ENCODE peak calls at places on chromosomes 4 and X, in four cellular contexts. E, X, J and C are unnamed samples.

GRCh38 chr4:156954598-156954997 is 17.0 kb downstream of the PDGFC start:
- DNase-seq in E (peak), X (no peak), J (no peak), C (no peak)

GRCh38 chr4:74365761-74366160 is 816 bp downstream of the EREG start:
- DNase-seq in E (no peak), X (peak), J (no peak), C (peak)

GRCh38 chr4:139528377-139529005 is 27.5 kb downstream of the SETD7 start:
- DNase-seq in E (peak), X (no peak), J (no peak), C (no peak)

GRCh38 chrX:29648161-29648560 is 567.2 kb upstream of the MAGEB2 start:
- DNase-seq in E (no peak), X (no peak), J (no peak), C (no peak)

GRCh38 chrX:1444896-1445480 is 7.7 kb downstream of the ASMTL start:
- DNase-seq in E (no peak), X (no peak), J (no peak), C (peak)

GRCh38 chr4:3527914-3528876 is 4.0 kb downstream of the LRPAP1 start:
- DNase-seq in E (no peak), X (no peak), J (no peak), C (no peak)

GRCh38 chrX:37922926-37923325 is 75.6 kb upstream of the DYNLT3 start:
- DNase-seq in E (no peak), X (no peak), J (no peak), C (no peak)

GRCh38 chr4:94408549-94409374 is 43.0 kb upstream of the PDLIM5 start:
- DNase-seq in E (peak), X (peak), J (no peak), C (no peak)

GRCh38 chr4:122453384-122454000 is 3.0 kb downstream of the IL2 start:
- DNase-seq in E (no peak), X (no peak), J (no peak), C (no peak)

GRCh38 chr4:74546020-74546419 is 101.1 kb downstream of the AREG start:
- DNase-seq in E (no peak), X (no peak), J (no peak), C (no peak)

GRCh38 chr4:78862314-78862737 is 76.9 kb downstream of the PAQR3 start:
- DNase-seq in E (no peak), X (no peak), J (no peak), C (no peak)

GRCh38 chr4:125358453-125358852 is 43.7 kb downstream of the FAT4 start:
- DNase-seq in E (no peak), X (peak), J (no peak), C (peak)

GRCh38 chr4:124334119-124334518 is 378.4 kb downstream of the ANKRD50 start:
- DNase-seq in E (peak), X (peak), J (peak), C (no peak)

GRCh38 chr4:54517793-54518444 is 139.8 kb upstream of the KIT start:
- DNase-seq in E (no peak), X (no peak), J (no peak), C (no peak)

GRCh38 chrX:101564651-101565050 is 14.3 kb downstream of the ARMCX1 start:
- DNase-seq in E (no peak), X (no peak), J (no peak), C (no peak)

GRCh38 chr4:52958232-52958631 is 96.1 kb downstream of the RASL11B start:
- DNase-seq in E (peak), X (no peak), J (no peak), C (no peak)

GRCh38 chrX:107849747-107850478 is 24.2 kb downstream of the MID2 start:
- DNase-seq in E (no peak), X (peak), J (no peak), C (peak)

GRCh38 chr4:18439306-18439705 is 417.8 kb upstream of the LCORL start:
- DNase-seq in E (no peak), X (no peak), J (no peak), C (no peak)

GRCh38 chrX:13791559-13791958 is 25.3 kb downstream of the GPM6B start:
- DNase-seq in E (no peak), X (no peak), J (no peak), C (no peak)

GRCh38 chrX:134423606-134424005 is 36.4 kb upstream of the HPRT1 start:
- DNase-seq in E (peak), X (no peak), J (no peak), C (no peak)

GRCh38 chr4:128955751-128956150 is 137.6 kb downstream of the SCLT1 start:
- DNase-seq in E (no peak), X (peak), J (no peak), C (no peak)

GRCh38 chr4:3065551-3065950 is 8.8 kb downstream of the HTT-AS start:
- DNase-seq in E (peak), X (no peak), J (no peak), C (no peak)

GRCh38 chr4:186472948-186473347 is 82.4 kb downstream of the MTNR1A start:
- DNase-seq in E (peak), X (peak), J (no peak), C (peak)

GRCh38 chrX:113929004-113929403 is 654.9 kb upstream of the HTR2C start:
- DNase-seq in E (peak), X (peak), J (peak), C (peak)

GRCh38 chrX:17697191-17697590 is 40.1 kb upstream of the SCML1 start:
- DNase-seq in E (peak), X (no peak), J (no peak), C (no peak)

GRCh38 chr4:92060333-92060732 is 243.4 kb upstream of the GRID2 start:
- DNase-seq in E (no peak), X (peak), J (no peak), C (peak)

GRCh38 chr4:113397114-113397701 is 347.8 kb downstream of the ANK2 start:
- DNase-seq in E (peak), X (no peak), J (no peak), C (no peak)

GRCh38 chrX:54540289-54540688 is 10.3 kb downstream of the GNL3L start:
- DNase-seq in E (peak), X (peak), J (no peak), C (no peak)

GRCh38 chr4:123561525-123561924 is 164.9 kb downstream of the SPRY1 start:
- DNase-seq in E (no peak), X (no peak), J (no peak), C (no peak)

GRCh38 chrX:72031634-72032033 is 100.1 kb downstream of the RTL5 start:
- DNase-seq in E (no peak), X (no peak), J (no peak), C (no peak)

GRCh38 chrX:47991263-47992092 is 12.3 kb downstream of the ZNF182 start:
- DNase-seq in E (peak), X (no peak), J (no peak), C (no peak)

GRCh38 chrX:149916745-149917392 is 12.5 kb upstream of the HSFX4 start:
- DNase-seq in E (peak), X (no peak), J (no peak), C (no peak)

GRCh38 chr4:32199639-32200038 is 1479.5 kb downstream of the PCDH7 start:
- DNase-seq in E (no peak), X (no peak), J (no peak), C (no peak)

DNA sequence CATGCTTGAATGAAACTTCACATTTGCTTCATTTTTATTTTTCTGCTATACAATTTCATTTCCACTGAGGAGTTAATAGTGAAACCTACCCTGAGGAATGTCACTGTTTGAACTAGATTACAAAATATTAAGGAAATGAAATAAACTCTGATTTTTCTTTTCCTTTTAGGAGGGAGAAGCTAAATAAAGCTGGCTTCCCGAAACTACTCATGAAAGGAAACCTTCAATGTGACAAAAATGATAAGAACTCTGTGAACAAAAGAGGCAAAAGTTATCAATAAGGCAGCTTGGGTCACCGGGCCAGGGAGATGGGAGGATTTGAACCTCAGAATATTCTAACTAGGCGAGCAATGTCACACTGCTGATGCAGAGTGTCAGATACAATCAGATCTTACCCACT is 185.2 kb downstream of the APBB2 start:
- DNase-seq in E (no peak), X (no peak), J (no peak), C (no peak)
- H3K4me2 ChIP-seq in E (peak), X (no peak), J (no peak), C (no peak)

GRCh38 chr4:44221407-44221806 is 227.2 kb downstream of the KCTD8 start:
- DNase-seq in E (no peak), X (no peak), J (no peak), C (no peak)
- H4K5ac ChIP-seq in E (no peak), X (no peak), J (no peak), C (no peak)

GRCh38 chr4:38668203-38668602 is 4.2 kb downstream of the KLF3 start:
- DNase-seq in E (no peak), X (no peak), J (no peak), C (no peak)

GRCh38 chr4:38667005-38667771 is 3.2 kb downstream of the KLF3 start:
- DNase-seq in E (peak), X (peak), J (peak), C (peak)

GRCh38 chr4:38664704-38665401 is 854 bp downstream of the KLF3 start:
- DNase-seq in E (peak), X (peak), J (no peak), C (peak)

GRCh38 chr4:38663801-38664703 is at the start of gene KLF3:
- DNase-seq in E (peak), X (peak), J (no peak), C (peak)

GRCh38 chr4:38665846-38666490 is 2.0 kb downstream of the KLF3 start:
- DNase-seq in E (no peak), X (no peak), J (no peak), C (no peak)
- H3K27ac ChIP-seq in E (peak), X (no peak), J (no peak), C (no peak)

GRCh38 chr4:173448557-173448918 is 49.6 kb upstream of the SCRG1 start:
- DNase-seq in E (peak), X (no peak), J (no peak), C (no peak)
- H3K4me2 ChIP-seq in E (no peak), X (no peak), J (no peak), C (no peak)

GRCh38 chrX:105698386-105698785 is 124.0 kb upstream of the NRK start:
- DNase-seq in E (no peak), X (no peak), J (no peak), C (no peak)

GRCh38 chrX:105700316-105700715 is 122.0 kb upstream of the NRK start:
- DNase-seq in E (no peak), X (peak), J (no peak), C (no peak)

GRCh38 chrX:105703876-105704275 is 118.5 kb upstream of the NRK start:
- DNase-seq in E (no peak), X (no peak), J (no peak), C (no peak)

GRCh38 chrX:105706041-105706440 is 116.3 kb upstream of the NRK start:
- DNase-seq in E (no peak), X (no peak), J (no peak), C (no peak)

GRCh38 chrX:105701310-105702052 is 120.9 kb upstream of the NRK start:
- DNase-seq in E (no peak), X (peak), J (no peak), C (no peak)
- H4K5ac ChIP-seq in E (no peak), X (no peak), J (peak), C (no peak)

DNA sequence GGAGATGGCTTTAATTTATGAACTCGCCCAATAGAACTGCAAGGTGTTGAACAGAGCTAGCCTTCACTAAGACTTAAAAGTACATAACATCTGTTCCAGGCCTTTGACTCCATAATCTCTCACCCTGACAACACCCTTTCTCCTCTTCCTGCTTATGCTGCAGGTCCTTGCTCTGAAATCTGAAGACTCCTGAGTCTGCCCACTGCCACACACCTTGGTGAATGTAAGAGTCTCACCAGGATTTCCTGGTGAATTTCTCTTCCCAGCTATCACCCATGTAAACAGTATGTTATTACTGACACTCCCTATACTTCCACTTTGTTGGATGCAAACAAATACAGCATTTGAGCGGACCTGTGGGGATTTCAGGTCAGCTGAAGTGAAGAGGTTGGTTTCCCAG is 17.8 kb upstream of the SLC39A8 start:
- DNase-seq in E (no peak), X (no peak), J (no peak), C (no peak)
- H3K27ac ChIP-seq in E (no peak), X (no peak), J (no peak), C (no peak)

GRCh38 chr4:833156-833555 is 7.2 kb upstream of the CPLX1 start:
- DNase-seq in E (no peak), X (no peak), J (no peak), C (no peak)
- H3K4me2 ChIP-seq in E (no peak), X (no peak), J (no peak), C (no peak)

GRCh38 chr4:73086095-73086869 is 16.8 kb upstream of the COX18 start:
- DNase-seq in E (no peak), X (no peak), J (no peak), C (no peak)

GRCh38 chr4:73075832-73076231 is 6.3 kb upstream of the COX18 start:
- DNase-seq in E (no peak), X (no peak), J (no peak), C (no peak)

DNA sequence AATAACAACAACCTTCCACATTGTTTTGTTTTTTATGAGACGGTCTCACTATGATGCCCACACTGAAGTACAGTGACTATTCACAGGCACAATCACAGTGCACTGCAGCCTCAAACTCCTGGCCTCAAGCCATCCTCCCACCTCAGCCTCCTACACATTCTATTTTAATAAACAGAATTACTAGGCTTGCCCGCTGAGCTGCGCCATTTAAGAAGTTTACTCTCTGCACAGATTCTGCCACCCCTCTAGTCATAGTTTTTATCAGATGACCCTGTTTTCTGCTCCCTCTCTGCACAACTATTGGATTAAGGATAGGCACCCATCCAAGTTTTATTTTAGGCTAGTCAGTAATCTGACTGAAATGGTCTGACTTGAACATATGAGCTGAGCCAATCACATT is 11.3 kb upstream of the COX18 start:
- DNase-seq in E (no peak), X (no peak), J (no peak), C (no peak)
- H4K5ac ChIP-seq in E (no peak), X (no peak), J (no peak), C (no peak)

DNA sequence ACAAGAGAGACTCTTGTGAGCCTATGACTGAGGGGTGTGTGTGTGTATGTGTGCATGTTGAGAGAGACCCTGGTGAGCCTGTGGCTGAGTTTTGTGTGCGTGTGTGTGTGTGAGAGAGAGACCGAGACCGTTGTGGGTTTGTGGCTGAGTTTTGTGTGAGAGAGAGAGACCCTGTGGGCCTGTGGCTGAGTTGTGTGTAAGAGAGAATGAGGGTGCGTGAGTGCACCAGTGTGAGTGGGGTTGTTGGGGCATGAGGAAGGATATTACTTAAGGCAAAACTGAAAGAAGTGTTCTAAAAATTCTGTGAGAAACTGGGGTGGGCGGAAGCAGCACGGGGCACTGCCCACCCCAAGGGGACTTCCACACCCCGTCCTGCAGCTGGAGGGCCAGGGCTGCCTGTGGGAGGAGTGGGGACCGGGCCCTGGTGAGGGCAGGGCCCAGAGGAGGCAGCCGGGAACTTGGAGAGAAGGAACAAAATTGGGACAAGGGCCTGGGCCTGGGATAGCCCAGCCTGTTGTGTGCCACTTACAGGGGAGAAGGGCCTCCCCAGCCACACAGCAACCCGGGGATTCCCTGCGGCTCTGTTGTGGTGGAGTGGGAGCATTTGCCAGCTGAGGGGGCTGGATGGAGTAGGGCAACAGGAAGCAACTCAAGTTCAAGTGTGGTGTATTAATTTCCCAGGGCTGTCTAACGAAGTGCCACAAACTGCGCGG is 22.0 kb downstream of the TMEM131L start:
- DNase-seq in E (peak), X (no peak), J (no peak), C (no peak)
- H3K27ac ChIP-seq in E (peak), X (no peak), J (peak), C (no peak)